ENCODE peak calls at places on chromosomes 5 and 9, in five cellular contexts. Y is SK-N-SH, N is A549, U is GM12878, T is HCT116. G is an unnamed sample.

GRCh38 chr5:132489051-132489770 is 1.4 kb downstream of the IRF1 start:
- DNase-seq in Y (no peak), N (no peak), U (no peak), T (no peak), G (no peak)

GRCh38 chr5:79236364-79236969 is 536 bp downstream of the JMY start:
- DNase-seq in Y (peak), N (peak), U (no peak), T (no peak), G (no peak)

GRCh38 chr5:37703841-37704241 is 136.0 kb downstream of the GDNF start:
- DNase-seq in Y (no peak), N (no peak), U (no peak), T (no peak), G (no peak)

GRCh38 chr5:65022932-65023331 is 254.2 kb downstream of the CWC27 start:
- DNase-seq in Y (no peak), N (no peak), U (no peak), T (no peak), G (no peak)

GRCh38 chr9:113807173-113808061 is 68.7 kb upstream of the ZNF618 start:
- DNase-seq in Y (peak), N (peak), U (no peak), T (peak), G (peak)

GRCh38 chr5:80905405-80905804 is 54.8 kb upstream of the RASGRF2 start:
- DNase-seq in Y (no peak), N (no peak), U (no peak), T (no peak), G (no peak)

GRCh38 chr5:87829214-87829551 is 416.5 kb upstream of the CCNH start:
- DNase-seq in Y (no peak), N (peak), U (no peak), T (peak), G (no peak)

GRCh38 chr5:164934561-164934960 is 1429.1 kb downstream of the MAT2B start:
- DNase-seq in Y (no peak), N (no peak), U (no peak), T (no peak), G (no peak)

GRCh38 chr9:36056896-36057295 is 20.2 kb downstream of the RECK start:
- DNase-seq in Y (no peak), N (no peak), U (no peak), T (no peak), G (no peak)
- TF ChIP-seq REST in Y (no peak), N (no peak), U (no peak), T (no peak), G (no peak)

DNA sequence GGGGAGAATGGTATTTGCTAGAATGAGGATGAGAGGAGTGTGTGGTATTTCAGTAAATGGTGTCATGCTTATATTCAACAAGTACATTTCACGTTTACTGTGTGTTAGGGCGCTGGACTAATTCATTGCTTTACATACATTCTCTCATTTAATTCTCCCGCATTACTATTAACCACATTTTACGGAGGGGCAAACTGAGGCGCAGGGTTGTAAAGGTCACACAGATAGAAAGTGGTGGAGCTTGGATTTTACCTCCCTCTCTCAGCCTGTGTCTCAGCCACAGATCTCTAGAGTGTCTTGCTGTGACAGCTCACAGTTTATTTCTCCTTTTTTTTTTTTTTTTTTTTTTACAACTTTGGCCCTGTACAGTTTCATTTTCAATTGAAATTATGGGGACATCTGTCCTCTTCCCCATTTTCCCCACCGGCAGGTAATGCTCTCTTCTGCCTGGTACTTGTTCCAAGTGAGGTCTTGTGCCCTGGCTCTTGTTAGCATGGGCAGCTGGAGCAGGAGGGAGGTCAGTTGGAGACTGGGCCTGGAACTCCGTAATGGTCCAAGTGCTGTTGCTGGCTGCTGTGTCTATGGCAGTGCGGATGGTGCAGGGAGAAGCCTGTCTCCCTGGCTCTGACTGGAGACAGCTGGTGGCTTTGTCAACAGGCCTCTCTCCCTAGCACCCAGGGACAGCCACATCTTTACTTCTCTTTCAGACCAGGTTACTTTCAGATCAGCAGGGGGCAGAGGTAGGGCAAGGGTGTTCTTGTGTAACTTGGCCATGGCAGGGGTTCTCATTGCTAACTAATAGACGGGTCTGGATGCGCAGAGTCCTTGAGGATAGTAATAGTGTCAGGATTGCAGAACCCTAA is 20.5 kb upstream of the NDST1 start:
- DNase-seq in Y (peak), N (peak), U (no peak), T (no peak), G (peak)
- TF ChIP-seq CTCF in Y (peak), N (peak), U (peak), T (peak), G (no peak)

DNA sequence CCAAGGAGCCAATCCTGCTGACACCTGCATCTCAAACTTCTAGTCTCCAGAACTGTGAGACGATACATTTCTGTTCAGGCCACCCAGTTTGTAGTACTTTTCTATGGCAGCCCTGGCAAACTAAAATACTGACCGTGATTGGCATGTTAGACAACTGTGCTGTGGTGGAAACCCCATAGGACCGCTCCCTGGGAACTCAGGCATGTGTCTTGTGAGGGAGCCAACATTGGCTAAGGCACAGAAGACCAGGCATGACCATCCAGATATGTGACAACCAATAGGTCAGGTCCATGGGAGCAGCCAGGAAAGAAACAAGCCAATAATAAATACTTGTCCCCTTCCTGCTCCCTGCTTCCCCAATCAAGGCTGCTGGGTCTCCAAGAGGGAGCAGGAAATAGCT is 101.4 kb upstream of the MPDZ start:
- DNase-seq in Y (no peak), N (no peak), U (no peak), T (no peak), G (no peak)
- TF ChIP-seq REST in Y (no peak), N (no peak), U (no peak), T (no peak), G (no peak)

GRCh38 chr5:134174841-134175839 is 1.6 kb downstream of the SKP1 start:
- DNase-seq in Y (peak), N (peak), U (no peak), T (no peak), G (no peak)

GRCh38 chr5:134177197-134178171 is 734 bp upstream of the SKP1 start:
- DNase-seq in Y (peak), N (peak), U (peak), T (peak), G (peak)

GRCh38 chr5:134176523-134177196 is at the start of gene SKP1:
- DNase-seq in Y (peak), N (peak), U (peak), T (peak), G (peak)

GRCh38 chr5:134175874-134176522 is 752 bp downstream of the SKP1 start:
- DNase-seq in Y (no peak), N (peak), U (no peak), T (no peak), G (no peak)

GRCh38 chr5:134171972-134172371 is 4.8 kb downstream of the SKP1 start:
- DNase-seq in Y (no peak), N (no peak), U (no peak), T (no peak), G (no peak)
- TF ChIP-seq CTCF in Y (no peak), N (no peak), U (no peak), T (no peak), G (no peak)

GRCh38 chr5:62692946-62693713 is 114.5 kb downstream of the LRRC70 start:
- DNase-seq in Y (no peak), N (no peak), U (no peak), T (no peak), G (no peak)

GRCh38 chr5:62691946-62692345 is 113.3 kb downstream of the LRRC70 start:
- DNase-seq in Y (no peak), N (no peak), U (no peak), T (no peak), G (no peak)

GRCh38 chr5:62690421-62690820 is 111.8 kb downstream of the LRRC70 start:
- DNase-seq in Y (no peak), N (no peak), U (no peak), T (no peak), G (no peak)

GRCh38 chr5:62686692-62687091 is 108.1 kb downstream of the LRRC70 start:
- DNase-seq in Y (no peak), N (no peak), U (no peak), T (no peak), G (no peak)

GRCh38 chr5:62689599-62690368 is 111.2 kb downstream of the LRRC70 start:
- DNase-seq in Y (no peak), N (no peak), U (no peak), T (no peak), G (peak)
- TF ChIP-seq REST in Y (no peak), N (no peak), U (no peak), T (no peak), G (no peak)